ENCODE peak calls at places on chromosome 20, in ten cellular contexts. V is OCI-LY7, M is keratinocyte, D is GM13977, F is choroid plexus epithelial cell, R is progenitor cell of endocrine pancreas, H is cardiac muscle cell, C is Panc1, U is fibroblast of the aortic adventitia, Q is GM06990. X is an unnamed sample.

GRCh38 chr20:64052987-64053840 is 3.8 kb upstream of the SOX18 start:
- DNase-seq in F (no peak), C (no peak), M (no peak), R (no peak), U (no peak), Q (no peak), D (no peak), H (no peak), V (no peak), X (no peak)

GRCh38 chr20:48215536-48215935 is 430.3 kb upstream of the SULF2 start:
- DNase-seq in C (no peak), H (peak; percentile 14), Q (no peak), D (no peak), U (no peak), V (no peak), R (no peak), M (no peak), F (no peak), X (no peak)

GRCh38 chr20:31894980-31895675 is 24.7 kb downstream of the TTLL9 start:
- DNase-seq in Q (peak; percentile 28), R (no peak), H (peak; percentile 73), M (no peak), C (peak; percentile 36), F (peak; percentile 76), D (peak; percentile 84), U (peak; percentile 81), V (peak; percentile 64), X (peak; percentile 84)

GRCh38 chr20:15065794-15066193 is 728.4 kb upstream of the FLRT3 start:
- DNase-seq in M (no peak), V (no peak), D (no peak), F (peak; percentile 27), C (no peak), Q (no peak), R (no peak), U (no peak), H (no peak), X (no peak)

GRCh38 chr20:58645277-58645968 is 5.7 kb upstream of the STX16 start:
- DNase-seq in V (no peak), C (no peak), R (no peak), D (no peak), M (no peak), U (peak; percentile 86), Q (no peak), H (peak; percentile 67), F (peak; percentile 62), X (no peak)

GRCh38 chr20:35773154-35773751 is 1.4 kb downstream of the PHF20 start:
- DNase-seq in U (peak; percentile 40), R (no peak), D (peak; percentile 31), F (peak; percentile 39), M (no peak), V (peak; percentile 40), C (no peak), H (peak; percentile 52), Q (no peak), X (peak; percentile 40)

GRCh38 chr20:20864346-20865096 is 152.1 kb upstream of the RALGAPA2 start:
- DNase-seq in H (peak; percentile 6), M (no peak), U (peak; percentile 3), D (no peak), C (no peak), Q (no peak), R (no peak), F (peak; percentile 6), V (no peak), X (no peak)

GRCh38 chr20:21516180-21516567 is 2.3 kb upstream of the NKX2-2 start:
- DNase-seq in C (no peak), D (peak; percentile 44), R (no peak), U (no peak), F (no peak), Q (no peak), V (no peak), H (no peak), M (no peak), X (no peak)

GRCh38 chr20:48422242-48422960 is 405.4 kb downstream of the PREX1 start:
- DNase-seq in F (no peak), D (peak; percentile 28), C (no peak), V (no peak), H (no peak), Q (no peak), U (no peak), R (no peak), M (no peak), X (no peak)

GRCh38 chr20:25865715-25866656 is 169.3 kb upstream of the ZNF337 start:
- DNase-seq in V (no peak), M (no peak), C (no peak), D (peak; percentile 71), Q (peak; percentile 49), U (peak; percentile 68), H (peak; percentile 86), R (peak; percentile 60), F (peak; percentile 79), X (peak; percentile 64)

GRCh38 chr20:34709836-34710567 is 5.9 kb downstream of the TP53INP2 start:
- DNase-seq in D (peak; percentile 90), U (peak; percentile 44), H (peak; percentile 28), Q (no peak), C (no peak), M (no peak), F (peak; percentile 60), R (peak; percentile 58), V (no peak), X (peak; percentile 83)

GRCh38 chr20:36861875-36862801 is 13.8 kb upstream of the TLDC2 start:
- DNase-seq in V (no peak), D (no peak), M (peak; percentile 85), R (no peak), Q (no peak), U (peak; percentile 77), C (peak; percentile 58), F (peak; percentile 70), H (peak; percentile 78), X (no peak)

GRCh38 chr20:34984756-34985261 is 29.1 kb downstream of the MYH7B start:
- DNase-seq in Q (no peak), H (no peak), V (no peak), D (no peak), C (no peak), U (no peak), M (no peak), F (no peak), R (no peak), X (no peak)

GRCh38 chr20:64064145-64064698 is 1.2 kb downstream of the TCEA2 start:
- DNase-seq in H (peak; percentile 57), D (no peak), R (no peak), C (no peak), U (peak; percentile 56), Q (no peak), M (no peak), F (no peak), V (no peak), X (no peak)

GRCh38 chr20:1764136-1765033 is 106.8 kb upstream of the SIRPG start:
- DNase-seq in Q (peak; percentile 30), H (peak; percentile 91), D (peak; percentile 70), R (peak; percentile 51), U (peak; percentile 96), F (peak; percentile 94), V (peak; percentile 67), C (peak; percentile 77), M (peak; percentile 33), X (peak; percentile 63)

GRCh38 chr20:11814276-11814675 is 103.4 kb upstream of the BTBD3 start:
- DNase-seq in V (no peak), C (no peak), F (peak; percentile 78), H (peak; percentile 29), Q (no peak), U (peak; percentile 59), R (no peak), D (no peak), M (peak; percentile 55), X (no peak)

DNA sequence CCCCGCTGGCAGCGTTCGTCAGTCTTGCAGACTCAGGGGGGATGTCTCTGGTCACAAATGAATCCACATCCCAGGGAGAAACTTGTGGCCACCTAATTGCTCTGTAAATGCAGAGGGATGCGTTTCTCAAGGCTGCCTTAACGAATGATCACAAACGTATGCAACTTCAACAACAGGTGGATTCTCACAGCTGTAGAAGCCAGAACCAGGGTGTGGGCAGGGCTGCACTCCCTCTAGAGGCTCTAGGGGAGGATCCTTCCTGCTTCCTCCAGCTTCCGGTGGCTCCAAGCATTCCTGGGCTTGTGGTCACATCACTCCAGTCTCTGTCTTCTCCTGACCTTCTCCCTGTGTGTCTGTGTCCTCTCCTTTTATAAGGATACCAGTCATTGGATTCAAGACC is 3.3 kb upstream of the TAF4 start:
- DNase-seq in U (no peak), C (no peak), F (no peak), Q (no peak), V (peak; percentile 16), D (no peak), M (no peak), H (no peak), R (no peak), X (no peak)
- TF ChIP-seq CTCF in U (no peak), C (no peak), F (no peak), Q (no peak), V (no peak), D (no peak), M (no peak), H (no peak), R (no peak), X (no peak)

DNA sequence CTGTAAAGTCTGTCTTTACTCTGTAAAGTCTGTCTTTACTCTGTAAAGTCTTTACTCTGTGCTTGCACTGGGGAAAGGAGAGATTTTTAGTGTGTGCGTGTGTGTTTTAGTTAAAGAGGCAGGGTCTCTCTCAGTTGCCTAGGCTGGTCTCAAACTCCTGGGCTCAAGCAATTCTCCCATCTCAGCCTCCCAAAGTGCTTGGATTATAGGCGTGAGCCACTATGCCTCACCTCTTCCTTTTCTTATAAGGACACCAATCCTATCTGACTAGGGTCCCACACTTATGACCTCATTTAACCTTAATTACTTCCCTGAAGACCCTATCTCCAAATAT is 93.8 kb downstream of the JPH2 start:
- DNase-seq in H (no peak), F (no peak), C (no peak), R (no peak), U (no peak), V (no peak), Q (no peak), M (no peak), D (no peak), X (no peak)
- TF ChIP-seq CTCF in H (no peak), F (no peak), C (peak; percentile 56), R (no peak), U (no peak), V (peak; percentile 48), Q (no peak), M (no peak), D (no peak), X (no peak)

DNA sequence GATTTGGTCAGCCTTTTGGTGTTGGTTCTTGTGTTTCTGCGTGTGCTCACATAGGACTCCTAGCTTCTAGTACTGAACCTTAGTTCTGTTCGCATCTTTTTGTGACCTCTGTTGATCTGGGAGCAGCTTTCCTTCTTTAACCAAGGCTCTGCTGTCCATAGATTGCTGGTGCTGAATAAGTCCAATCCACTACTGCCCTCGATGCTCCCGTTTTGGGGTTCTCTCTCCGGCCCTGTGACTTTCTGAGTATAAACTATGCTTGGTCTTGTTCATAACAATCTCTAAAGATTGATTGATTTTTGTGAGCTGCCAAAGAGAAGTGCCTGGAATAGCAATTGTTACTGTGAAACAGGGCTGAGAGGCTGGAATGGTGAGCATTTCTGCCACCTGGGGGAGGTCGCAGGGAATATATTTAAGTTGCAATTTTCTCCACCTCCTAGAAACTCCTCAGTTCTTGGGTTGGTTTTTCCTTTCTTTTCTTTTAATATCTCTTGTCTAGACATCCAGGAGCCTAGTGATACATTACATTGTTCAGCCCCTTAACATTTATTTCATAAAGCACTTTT is 422.9 kb upstream of the CHD6 start:
- DNase-seq in C (no peak), D (no peak), R (no peak), M (no peak), H (no peak), V (no peak), F (no peak), U (no peak), Q (no peak), X (no peak)
- TF ChIP-seq CTCF in C (peak; percentile 24), D (no peak), R (peak; percentile 60), M (no peak), H (no peak), V (peak; percentile 38), F (no peak), U (no peak), Q (no peak), X (no peak)

GRCh38 chr20:6169251-6169650 is 46.4 kb upstream of the FERMT1 start:
- DNase-seq in D (no peak), V (no peak), F (peak; percentile 69), C (no peak), H (peak; percentile 41), M (no peak), R (no peak), Q (no peak), U (peak; percentile 10), X (no peak)
- TF ChIP-seq CTCF in D (peak; percentile 12), V (peak; percentile 27), F (peak; percentile 56), C (peak; percentile 37), H (peak; percentile 30), M (peak; percentile 29), R (no peak), Q (peak; percentile 33), U (no peak), X (no peak)